ENCODE peak calls at places on chromosomes 2 and 18, in nine cellular contexts. One of them, this sample, is unnamed.
A peak's percentile ranks its signal among the peaks of the same experiment; 100 is the strongest.

GRCh38 chr2:144950874-144951560 is 431.1 kb upstream of the ZEB2 start:
- DNase-seq in astrocyte of the cerebellum: peak; percentile 40
- DNase-seq in spleen: no peak
- DNase-seq in brain microvascular endothelial cell: peak; percentile 93
- DNase-seq in RWPE2: no peak
- DNase-seq in heart right ventricle: no peak
- DNase-seq in A549: peak; percentile 33
- DNase-seq in epithelial cell of esophagus: peak; percentile 90
- DNase-seq in body of pancreas: no peak
- DNase-seq in this sample: peak; percentile 94

GRCh38 chr2:38109732-38110181 is 33.8 kb upstream of the CYP1B1 start:
- DNase-seq in brain microvascular endothelial cell: no peak
- DNase-seq in body of pancreas: no peak
- DNase-seq in epithelial cell of esophagus: peak; percentile 86
- DNase-seq in heart right ventricle: no peak
- DNase-seq in A549: peak; percentile 45
- DNase-seq in astrocyte of the cerebellum: no peak
- DNase-seq in spleen: no peak
- DNase-seq in RWPE2: no peak
- DNase-seq in this sample: peak; percentile 77

GRCh38 chr18:9901377-9901776 is 12.4 kb upstream of the VAPA start:
- DNase-seq in spleen: no peak
- DNase-seq in RWPE2: no peak
- DNase-seq in heart right ventricle: no peak
- DNase-seq in epithelial cell of esophagus: no peak
- DNase-seq in brain microvascular endothelial cell: no peak
- DNase-seq in astrocyte of the cerebellum: no peak
- DNase-seq in A549: no peak
- DNase-seq in body of pancreas: no peak
- DNase-seq in this sample: no peak

GRCh38 chr2:43445781-43446180 is 150.1 kb downstream of the THADA start:
- DNase-seq in spleen: no peak
- DNase-seq in body of pancreas: no peak
- DNase-seq in brain microvascular endothelial cell: no peak
- DNase-seq in A549: no peak
- DNase-seq in heart right ventricle: no peak
- DNase-seq in epithelial cell of esophagus: no peak
- DNase-seq in astrocyte of the cerebellum: no peak
- DNase-seq in RWPE2: no peak
- DNase-seq in this sample: no peak

GRCh38 chr2:60819155-60819862 is 62.1 kb upstream of the REL start:
- DNase-seq in brain microvascular endothelial cell: no peak
- DNase-seq in body of pancreas: peak; percentile 15
- DNase-seq in epithelial cell of esophagus: no peak
- DNase-seq in spleen: peak; percentile 89
- DNase-seq in heart right ventricle: no peak
- DNase-seq in astrocyte of the cerebellum: no peak
- DNase-seq in RWPE2: no peak
- DNase-seq in A549: no peak
- DNase-seq in this sample: no peak

GRCh38 chr2:50066858-50067257 is 912.5 kb upstream of the FSHR start:
- DNase-seq in brain microvascular endothelial cell: no peak
- DNase-seq in body of pancreas: no peak
- DNase-seq in spleen: no peak
- DNase-seq in A549: no peak
- DNase-seq in epithelial cell of esophagus: no peak
- DNase-seq in astrocyte of the cerebellum: no peak
- DNase-seq in RWPE2: no peak
- DNase-seq in heart right ventricle: no peak
- DNase-seq in this sample: no peak

GRCh38 chr2:7191927-7192326 is 274.7 kb downstream of the RNF144A start:
- DNase-seq in A549: peak; percentile 13
- DNase-seq in epithelial cell of esophagus: peak; percentile 4
- DNase-seq in astrocyte of the cerebellum: peak; percentile 99
- DNase-seq in brain microvascular endothelial cell: peak; percentile 96
- DNase-seq in heart right ventricle: no peak
- DNase-seq in spleen: no peak
- DNase-seq in body of pancreas: no peak
- DNase-seq in RWPE2: no peak
- DNase-seq in this sample: peak; percentile 93

GRCh38 chr18:58789856-58790255 is 74.8 kb upstream of the ZNF532 start:
- DNase-seq in A549: no peak
- DNase-seq in spleen: no peak
- DNase-seq in brain microvascular endothelial cell: no peak
- DNase-seq in heart right ventricle: peak; percentile 23
- DNase-seq in astrocyte of the cerebellum: no peak
- DNase-seq in body of pancreas: no peak
- DNase-seq in epithelial cell of esophagus: no peak
- DNase-seq in RWPE2: no peak
- DNase-seq in this sample: no peak

GRCh38 chr2:215401896-215402379 is 33.9 kb downstream of the FN1 start:
- DNase-seq in heart right ventricle: no peak
- DNase-seq in spleen: no peak
- DNase-seq in astrocyte of the cerebellum: peak; percentile 100
- DNase-seq in RWPE2: no peak
- DNase-seq in A549: no peak
- DNase-seq in epithelial cell of esophagus: no peak
- DNase-seq in body of pancreas: no peak
- DNase-seq in brain microvascular endothelial cell: peak; percentile 71
- DNase-seq in this sample: peak; percentile 96

GRCh38 chr2:186903183-186903582 is 54.2 kb upstream of the ZSWIM2 start:
- DNase-seq in spleen: no peak
- DNase-seq in A549: no peak
- DNase-seq in astrocyte of the cerebellum: no peak
- DNase-seq in heart right ventricle: no peak
- DNase-seq in brain microvascular endothelial cell: no peak
- DNase-seq in epithelial cell of esophagus: peak; percentile 8
- DNase-seq in RWPE2: no peak
- DNase-seq in body of pancreas: no peak
- DNase-seq in this sample: no peak

GRCh38 chr2:186909095-186909494 is 60.1 kb upstream of the ZSWIM2 start:
- DNase-seq in brain microvascular endothelial cell: no peak
- DNase-seq in epithelial cell of esophagus: no peak
- DNase-seq in spleen: no peak
- DNase-seq in astrocyte of the cerebellum: no peak
- DNase-seq in RWPE2: no peak
- DNase-seq in A549: no peak
- DNase-seq in body of pancreas: no peak
- DNase-seq in heart right ventricle: no peak
- DNase-seq in this sample: no peak

GRCh38 chr2:186911551-186912085 is 62.6 kb upstream of the ZSWIM2 start:
- DNase-seq in astrocyte of the cerebellum: no peak
- DNase-seq in brain microvascular endothelial cell: no peak
- DNase-seq in A549: no peak
- DNase-seq in spleen: no peak
- DNase-seq in epithelial cell of esophagus: no peak
- DNase-seq in body of pancreas: no peak
- DNase-seq in RWPE2: no peak
- DNase-seq in heart right ventricle: no peak
- DNase-seq in this sample: no peak

GRCh38 chr2:186910996-186911395 is 62.0 kb upstream of the ZSWIM2 start:
- DNase-seq in RWPE2: no peak
- DNase-seq in heart right ventricle: no peak
- DNase-seq in astrocyte of the cerebellum: no peak
- DNase-seq in body of pancreas: no peak
- DNase-seq in epithelial cell of esophagus: no peak
- DNase-seq in brain microvascular endothelial cell: no peak
- DNase-seq in A549: no peak
- DNase-seq in spleen: no peak
- DNase-seq in this sample: no peak

GRCh38 chr2:186907897-186908296 is 58.9 kb upstream of the ZSWIM2 start:
- DNase-seq in body of pancreas: no peak
- DNase-seq in spleen: no peak
- DNase-seq in heart right ventricle: no peak
- DNase-seq in astrocyte of the cerebellum: no peak
- DNase-seq in RWPE2: no peak
- DNase-seq in brain microvascular endothelial cell: no peak
- DNase-seq in epithelial cell of esophagus: no peak
- DNase-seq in A549: no peak
- DNase-seq in this sample: no peak
- H3K4me3 ChIP-seq in body of pancreas: no peak overlapping the region
- H3K4me3 ChIP-seq in spleen: no peak overlapping the region
- H3K4me3 ChIP-seq in heart right ventricle: no peak overlapping the region
- H3K4me3 ChIP-seq in astrocyte of the cerebellum: no peak overlapping the region
- H3K4me3 ChIP-seq in RWPE2: no peak overlapping the region
- H3K4me3 ChIP-seq in brain microvascular endothelial cell: no peak overlapping the region
- H3K4me3 ChIP-seq in epithelial cell of esophagus: no peak overlapping the region
- H3K4me3 ChIP-seq in A549: no peak overlapping the region
- H3K4me3 ChIP-seq in this sample: no peak overlapping the region

GRCh38 chr2:102159295-102159694 is 16.7 kb downstream of the IL1R1 start:
- DNase-seq in spleen: no peak
- DNase-seq in epithelial cell of esophagus: peak; percentile 30
- DNase-seq in astrocyte of the cerebellum: no peak
- DNase-seq in body of pancreas: no peak
- DNase-seq in brain microvascular endothelial cell: no peak
- DNase-seq in heart right ventricle: no peak
- DNase-seq in A549: no peak
- DNase-seq in RWPE2: no peak
- DNase-seq in this sample: peak; percentile 38

GRCh38 chr2:102158336-102158735 is 15.8 kb downstream of the IL1R1 start:
- DNase-seq in A549: no peak
- DNase-seq in spleen: no peak
- DNase-seq in heart right ventricle: no peak
- DNase-seq in epithelial cell of esophagus: no peak
- DNase-seq in RWPE2: no peak
- DNase-seq in astrocyte of the cerebellum: no peak
- DNase-seq in body of pancreas: no peak
- DNase-seq in brain microvascular endothelial cell: no peak
- DNase-seq in this sample: no peak

GRCh38 chr2:102154364-102154763 is 11.8 kb downstream of the IL1R1 start:
- DNase-seq in A549: no peak
- DNase-seq in epithelial cell of esophagus: no peak
- DNase-seq in body of pancreas: no peak
- DNase-seq in heart right ventricle: no peak
- DNase-seq in RWPE2: no peak
- DNase-seq in spleen: no peak
- DNase-seq in astrocyte of the cerebellum: no peak
- DNase-seq in brain microvascular endothelial cell: no peak
- DNase-seq in this sample: no peak

GRCh38 chr2:102155131-102155702 is 12.7 kb downstream of the IL1R1 start:
- DNase-seq in RWPE2: no peak
- DNase-seq in astrocyte of the cerebellum: no peak
- DNase-seq in body of pancreas: no peak
- DNase-seq in epithelial cell of esophagus: no peak
- DNase-seq in heart right ventricle: no peak
- DNase-seq in spleen: no peak
- DNase-seq in A549: no peak
- DNase-seq in brain microvascular endothelial cell: no peak
- DNase-seq in this sample: no peak

GRCh38 chr2:102155703-102156515 is 13.4 kb downstream of the IL1R1 start:
- DNase-seq in spleen: no peak
- DNase-seq in astrocyte of the cerebellum: no peak
- DNase-seq in RWPE2: no peak
- DNase-seq in heart right ventricle: no peak
- DNase-seq in body of pancreas: peak; percentile 67
- DNase-seq in A549: no peak
- DNase-seq in brain microvascular endothelial cell: no peak
- DNase-seq in epithelial cell of esophagus: peak; percentile 92
- DNase-seq in this sample: peak; percentile 88
- TF ChIP-seq CTCF in spleen: no peak
- TF ChIP-seq CTCF in astrocyte of the cerebellum: no peak
- TF ChIP-seq CTCF in RWPE2: no peak
- TF ChIP-seq CTCF in heart right ventricle: no peak
- TF ChIP-seq CTCF in body of pancreas: no peak
- TF ChIP-seq CTCF in A549: no peak
- TF ChIP-seq CTCF in brain microvascular endothelial cell: no peak
- TF ChIP-seq CTCF in epithelial cell of esophagus: no peak
- TF ChIP-seq CTCF in this sample: no peak

GRCh38 chr2:20650412-20650879 is 452 bp downstream of the HS1BP3 start:
- DNase-seq in spleen: no peak
- DNase-seq in A549: peak; percentile 61
- DNase-seq in epithelial cell of esophagus: no peak
- DNase-seq in RWPE2: no peak
- DNase-seq in body of pancreas: no peak
- DNase-seq in brain microvascular endothelial cell: peak; percentile 35
- DNase-seq in astrocyte of the cerebellum: no peak
- DNase-seq in heart right ventricle: no peak
- DNase-seq in this sample: peak; percentile 41

GRCh38 chr2:20652673-20653575 is 2.0 kb upstream of the HS1BP3 start:
- DNase-seq in astrocyte of the cerebellum: no peak
- DNase-seq in brain microvascular endothelial cell: no peak
- DNase-seq in RWPE2: peak; percentile 20
- DNase-seq in heart right ventricle: no peak
- DNase-seq in A549: no peak
- DNase-seq in body of pancreas: no peak
- DNase-seq in spleen: peak; percentile 78
- DNase-seq in epithelial cell of esophagus: no peak
- DNase-seq in this sample: no peak

GRCh38 chr2:20652141-20652540 is 1.2 kb upstream of the HS1BP3 start:
- DNase-seq in body of pancreas: no peak
- DNase-seq in epithelial cell of esophagus: no peak
- DNase-seq in astrocyte of the cerebellum: no peak
- DNase-seq in heart right ventricle: no peak
- DNase-seq in RWPE2: no peak
- DNase-seq in spleen: peak; percentile 71
- DNase-seq in brain microvascular endothelial cell: no peak
- DNase-seq in A549: no peak
- DNase-seq in this sample: no peak

GRCh38 chr2:20650880-20651730 is at the start of gene HS1BP3:
- DNase-seq in heart right ventricle: peak; percentile 88
- DNase-seq in RWPE2: no peak
- DNase-seq in epithelial cell of esophagus: peak; percentile 84
- DNase-seq in spleen: peak; percentile 99
- DNase-seq in astrocyte of the cerebellum: no peak
- DNase-seq in brain microvascular endothelial cell: peak; percentile 40
- DNase-seq in A549: peak; percentile 85
- DNase-seq in body of pancreas: peak; percentile 91
- DNase-seq in this sample: peak; percentile 71

GRCh38 chr2:20651731-20652099 is 817 bp upstream of the HS1BP3 start:
- DNase-seq in body of pancreas: no peak
- DNase-seq in astrocyte of the cerebellum: no peak
- DNase-seq in RWPE2: no peak
- DNase-seq in heart right ventricle: no peak
- DNase-seq in spleen: no peak
- DNase-seq in A549: no peak
- DNase-seq in brain microvascular endothelial cell: no peak
- DNase-seq in epithelial cell of esophagus: no peak
- DNase-seq in this sample: no peak
- H3K4me3 ChIP-seq in body of pancreas: no peak overlapping the region
- H3K4me3 ChIP-seq in astrocyte of the cerebellum: peak overlapping the region; percentile 87
- H3K4me3 ChIP-seq in RWPE2: no peak overlapping the region
- H3K4me3 ChIP-seq in heart right ventricle: peak overlapping the region; percentile 72
- H3K4me3 ChIP-seq in spleen: peak overlapping the region; percentile 84
- H3K4me3 ChIP-seq in A549: peak overlapping the region; percentile 89
- H3K4me3 ChIP-seq in brain microvascular endothelial cell: peak overlapping the region; percentile 72
- H3K4me3 ChIP-seq in epithelial cell of esophagus: peak overlapping the region; percentile 47
- H3K4me3 ChIP-seq in this sample: peak overlapping the region; percentile 74

DNA sequence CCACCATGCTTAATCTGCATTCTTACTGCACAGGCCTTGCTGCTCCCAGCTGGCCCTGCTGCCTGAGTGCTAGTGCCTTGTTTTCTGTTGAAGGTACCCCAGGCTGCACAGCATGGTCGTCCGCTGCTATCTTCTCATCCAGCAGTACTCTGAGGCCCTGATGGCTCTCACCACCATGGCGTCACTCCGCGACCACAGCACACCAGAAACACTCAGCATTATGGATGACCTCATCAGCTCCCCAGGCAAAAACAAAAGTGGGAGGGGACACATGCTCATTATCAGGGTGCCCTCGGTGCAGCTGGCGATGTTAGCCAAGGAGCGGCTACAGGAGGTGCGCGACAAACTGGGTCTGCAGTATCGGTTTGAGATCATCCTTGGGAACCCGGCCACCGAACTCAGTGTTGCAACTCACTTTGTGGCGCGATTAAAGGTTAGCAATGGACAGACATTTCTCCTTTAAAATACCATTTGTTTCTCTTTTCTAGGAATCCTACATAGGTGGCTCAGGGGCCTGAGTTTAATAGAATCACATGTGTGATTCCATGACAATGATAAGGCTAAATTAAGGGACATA is 110.5 kb downstream of the ESCO1 start:
- DNase-seq in A549: no peak
- DNase-seq in astrocyte of the cerebellum: no peak
- DNase-seq in spleen: no peak
- DNase-seq in heart right ventricle: no peak
- DNase-seq in epithelial cell of esophagus: peak; percentile 6
- DNase-seq in brain microvascular endothelial cell: no peak
- DNase-seq in body of pancreas: no peak
- DNase-seq in RWPE2: no peak
- DNase-seq in this sample: no peak
- TF ChIP-seq CTCF in A549: no peak
- TF ChIP-seq CTCF in astrocyte of the cerebellum: no peak
- TF ChIP-seq CTCF in spleen: no peak
- TF ChIP-seq CTCF in heart right ventricle: no peak
- TF ChIP-seq CTCF in epithelial cell of esophagus: no peak
- TF ChIP-seq CTCF in brain microvascular endothelial cell: no peak
- TF ChIP-seq CTCF in body of pancreas: no peak
- TF ChIP-seq CTCF in RWPE2: no peak
- TF ChIP-seq CTCF in this sample: no peak

This sample was measured in AG10803.